ENCODE peak calls at places on chromosomes 13 and 19, in seven cellular contexts. U is gastrocnemius medialis, Q is neural progenitor cell, C is astrocyte, O is Peyer's patch, E is IMR-90, I is heart left ventricle. G is an unnamed sample.
A peak's percentile ranks its signal among the peaks of the same experiment; 100 is the strongest.

GRCh38 chr13:98543380-98544104 is 33.4 kb downstream of the STK24 start:
- DNase-seq in Q (no peak), E (no peak), O (peak; percentile 37), C (no peak), I (no peak), U (no peak), G (no peak)

GRCh38 chr19:53912653-53913052 is 3.6 kb downstream of the CACNG7 start:
- DNase-seq in E (no peak), U (no peak), I (no peak), C (no peak), Q (peak; percentile 51), O (no peak), G (no peak)

GRCh38 chr13:77343841-77344240 is 16.9 kb upstream of the MYCBP2 start:
- DNase-seq in O (no peak), E (no peak), Q (no peak), I (no peak), C (no peak), U (no peak), G (no peak)

GRCh38 chr19:51114087-51114714 is 6.0 kb upstream of the CTU1 start:
- DNase-seq in C (no peak), U (no peak), I (no peak), E (no peak), Q (no peak), O (no peak), G (no peak)

GRCh38 chr19:55340144-55340783 is 588 bp downstream of the KMT5C start:
- DNase-seq in I (no peak), C (no peak), Q (no peak), E (no peak), O (no peak), U (no peak), G (peak; percentile 72)

GRCh38 chr13:95546919-95547318 is 5.6 kb upstream of the CLDN10 start:
- DNase-seq in Q (no peak), C (no peak), U (no peak), I (no peak), O (no peak), E (no peak), G (no peak)

GRCh38 chr13:89856512-89856911 is 1491.0 kb upstream of the MIR17HG start:
- DNase-seq in C (no peak), Q (no peak), I (no peak), O (no peak), U (no peak), E (no peak), G (no peak)

GRCh38 chr13:63490149-63490548 is 2074.5 kb upstream of the PCDH20 start:
- DNase-seq in U (no peak), Q (no peak), O (no peak), E (no peak), I (no peak), C (no peak), G (no peak)

GRCh38 chr19:5792224-5792623 is 1.3 kb upstream of the DUS3L start:
- DNase-seq in I (no peak), E (no peak), C (no peak), U (no peak), O (no peak), Q (no peak), G (no peak)

GRCh38 chr19:41323430-41324125 is 13.6 kb downstream of the CCDC97 start:
- DNase-seq in I (peak; percentile 81), C (peak; percentile 96), U (peak; percentile 43), O (no peak), Q (no peak), E (peak; percentile 98), G (no peak)

GRCh38 chr13:37118002-37118401 is 12.5 kb upstream of the CSNK1A1L start:
- DNase-seq in U (no peak), Q (no peak), C (no peak), I (peak; percentile 73), O (no peak), E (no peak), G (no peak)

GRCh38 chr13:20945952-20946383 is 43.4 kb upstream of the XPO4 start:
- DNase-seq in U (no peak), I (peak; percentile 42), Q (peak; percentile 34), E (no peak), C (no peak), O (no peak), G (no peak)

GRCh38 chr19:18939922-18940775 is 868 bp downstream of the HOMER3 start:
- DNase-seq in O (no peak), Q (peak; percentile 90), C (peak; percentile 26), I (peak; percentile 56), U (peak; percentile 71), E (peak; percentile 46), G (peak; percentile 69)

GRCh38 chr13:97028441-97029299 is 34.4 kb upstream of the OXGR1 start:
- DNase-seq in U (no peak), Q (peak; percentile 45), E (peak; percentile 40), C (peak; percentile 12), I (peak; percentile 45), O (peak; percentile 18), G (peak; percentile 43)

GRCh38 chr13:26485786-26486185 is 71.7 kb upstream of the WASF3 start:
- DNase-seq in E (no peak), Q (no peak), I (no peak), U (no peak), C (no peak), O (no peak), G (no peak)

GRCh38 chr19:21569497-21569870 is 64.1 kb downstream of the ZNF429 start:
- DNase-seq in C (peak; percentile 46), U (no peak), E (no peak), I (peak; percentile 74), O (peak; percentile 53), Q (no peak), G (peak; percentile 80)

GRCh38 chr19:32691952-32692726 is 518 bp downstream of the NUDT19 start:
- DNase-seq in C (peak; percentile 73), U (peak; percentile 56), E (peak; percentile 69), O (peak; percentile 47), I (peak; percentile 79), Q (peak; percentile 73), G (peak; percentile 58)

GRCh38 chr13:80217614-80218456 is 123.1 kb downstream of the SPRY2 start:
- DNase-seq in O (no peak), Q (peak; percentile 74), E (peak; percentile 71), C (peak; percentile 97), I (no peak), U (no peak), G (no peak)

GRCh38 chr19:11806354-11807098 is 7.5 kb upstream of the ZNF440 start:
- DNase-seq in C (no peak), E (no peak), U (no peak), O (no peak), Q (no peak), I (no peak), G (no peak)

GRCh38 chr19:56245062-56245740 is 27.3 kb upstream of the EDDM13 start:
- DNase-seq in E (peak; percentile 33), O (no peak), Q (no peak), I (no peak), U (no peak), C (peak; percentile 12), G (no peak)

GRCh38 chr13:80201686-80202085 is 139.2 kb downstream of the SPRY2 start:
- DNase-seq in U (no peak), O (no peak), E (no peak), C (no peak), Q (no peak), I (no peak), G (no peak)

GRCh38 chr19:49113762-49114629 is at the start of gene LIN7B:
- DNase-seq in C (peak; percentile 14), Q (peak; percentile 84), O (peak; percentile 55), U (no peak), I (peak; percentile 70), E (peak; percentile 54), G (peak; percentile 75)

GRCh38 chr13:114132419-114133121 is at the start of gene RASA3:
- DNase-seq in E (peak; percentile 79), U (peak; percentile 58), C (peak; percentile 72), I (peak; percentile 89), O (peak; percentile 75), Q (peak; percentile 95), G (peak; percentile 86)

DNA sequence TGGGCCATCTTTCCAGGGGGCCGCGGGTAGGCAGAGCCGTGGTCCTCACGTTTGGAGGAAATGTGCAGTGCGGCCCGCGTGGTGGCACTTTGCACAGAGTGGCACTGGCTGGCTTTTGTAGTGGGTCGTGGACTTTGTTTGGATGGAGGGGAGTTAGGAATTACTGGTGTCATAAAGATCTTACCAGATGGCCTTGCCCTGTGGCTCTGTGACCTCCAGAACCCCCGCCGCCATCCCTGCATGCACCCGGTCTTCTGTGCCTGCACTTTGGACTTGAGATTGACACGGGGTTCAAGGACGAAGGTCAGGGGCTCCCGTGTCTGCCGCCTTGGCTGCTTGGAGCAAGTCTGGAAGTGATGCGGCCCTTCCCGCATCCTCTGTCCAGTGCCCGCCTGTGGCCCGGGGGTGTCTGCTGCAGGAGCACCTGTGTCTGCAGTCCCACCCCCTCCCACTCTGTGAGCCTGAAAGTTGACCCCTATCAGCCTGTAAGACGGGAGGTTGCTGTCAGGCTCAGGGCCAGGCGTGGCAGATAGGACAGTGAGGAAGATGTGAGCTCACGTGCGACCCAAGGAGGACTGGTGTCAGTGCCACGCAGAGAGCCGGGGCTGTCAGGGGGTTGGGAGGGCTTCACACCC is 2.2 kb downstream of the GNA11 start:
- DNase-seq in C (no peak), O (no peak), U (no peak), Q (no peak), I (peak; percentile 34), E (no peak), G (peak; percentile 63)
- H3K4me1 ChIP-seq in C (peaks cover 25% of the 10 kb centered on the region), O (peaks cover 36% of the 10 kb centered on the region), U (peaks cover 55% of the 10 kb centered on the region), Q (peaks cover 16% of the 10 kb centered on the region), I (peaks cover 52% of the 10 kb centered on the region), E (peaks cover 22% of the 10 kb centered on the region), G (peaks cover 48% of the 10 kb centered on the region)

GRCh38 chr13:33204130-33204927 is 81.2 kb downstream of the STARD13 start:
- DNase-seq in C (peak; percentile 87), O (no peak), E (peak; percentile 90), I (peak; percentile 90), U (peak; percentile 36), Q (no peak), G (no peak)

GRCh38 chr13:33206945-33207615 is 78.5 kb downstream of the STARD13 start:
- DNase-seq in C (no peak), U (no peak), E (no peak), O (no peak), Q (no peak), I (no peak), G (no peak)

GRCh38 chr13:33206425-33206824 is 79.1 kb downstream of the STARD13 start:
- DNase-seq in C (peak; percentile 72), E (peak; percentile 76), O (no peak), U (no peak), I (no peak), Q (no peak), G (no peak)

GRCh38 chr13:33205224-33205623 is 80.3 kb downstream of the STARD13 start:
- DNase-seq in U (no peak), Q (no peak), C (no peak), E (no peak), O (no peak), I (no peak), G (no peak)

GRCh38 chr13:33205804-33206221 is 79.7 kb downstream of the STARD13 start:
- DNase-seq in Q (peak; percentile 42), O (no peak), C (no peak), E (peak; percentile 62), U (no peak), I (no peak), G (no peak)
- H3K4me3 ChIP-seq in Q (no peak overlapping the region), O (no peak overlapping the region), C (no peak overlapping the region), E (peak overlapping the region; percentile 7), U (peak overlapping the region; percentile 37), I (peak overlapping the region; percentile 53), G (no peak overlapping the region)

GRCh38 chr19:3441089-3441985 is 39.0 kb downstream of the SMIM24 start:
- DNase-seq in E (no peak), I (no peak), U (no peak), Q (no peak), C (no peak), O (no peak), G (no peak)
- H3K36me3 ChIP-seq in E (peaks cover 57% of the 10 kb centered on the region), I (peaks cover 51% of the 10 kb centered on the region), U (peaks cover 30% of the 10 kb centered on the region), Q (no peaks in the 10 kb centered on the region), C (peaks cover 17% of the 10 kb centered on the region), O (no peaks in the 10 kb centered on the region), G (no peaks in the 10 kb centered on the region)

GRCh38 chr13:110268576-110269185 is 38.3 kb downstream of the COL4A1 start:
- DNase-seq in Q (no peak), O (no peak), U (no peak), I (no peak), E (no peak), C (no peak), G (no peak)
- H3K4me1 ChIP-seq in Q (peaks cover 54% of the 10 kb centered on the region), O (no peaks in the 10 kb centered on the region), U (peaks cover 42% of the 10 kb centered on the region), I (peaks cover 56% of the 10 kb centered on the region), E (peaks cover 28% of the 10 kb centered on the region), C (peaks cover 15% of the 10 kb centered on the region), G (peaks cover 6% of the 10 kb centered on the region)

G was measured in mucosa of descending colon.